ENCODE peak calls at places on chromosomes 5 and 9, in seven cellular contexts. One of them, this sample, is unnamed.
A peak's percentile ranks its signal among the peaks of the same experiment; 100 is the strongest.

GRCh38 chr5:150609843-150610584 is 30.4 kb upstream of the SYNPO start:
- DNase-seq in SK-N-SH: no peak
- DNase-seq in HepG2: peak; percentile 41
- DNase-seq in H1: no peak
- DNase-seq in HCT116: no peak
- DNase-seq in GM12878: no peak
- DNase-seq in K562: no peak
- DNase-seq in this sample: no peak

GRCh38 chr9:116494815-116495634 is 192.1 kb upstream of the TRIM32 start:
- DNase-seq in GM12878: no peak
- DNase-seq in HCT116: peak; percentile 35
- DNase-seq in K562: peak; percentile 41
- DNase-seq in HepG2: peak; percentile 26
- DNase-seq in SK-N-SH: no peak
- DNase-seq in H1: no peak
- DNase-seq in this sample: peak; percentile 68

GRCh38 chr9:1845421-1845820 is 169.7 kb upstream of the SMARCA2 start:
- DNase-seq in SK-N-SH: no peak
- DNase-seq in HCT116: no peak
- DNase-seq in H1: no peak
- DNase-seq in K562: no peak
- DNase-seq in HepG2: no peak
- DNase-seq in GM12878: no peak
- DNase-seq in this sample: no peak

GRCh38 chr9:120841930-120842684 is 615 bp downstream of the PSMD5 start:
- DNase-seq in HepG2: no peak
- DNase-seq in K562: no peak
- DNase-seq in SK-N-SH: no peak
- DNase-seq in HCT116: no peak
- DNase-seq in H1: no peak
- DNase-seq in GM12878: no peak
- DNase-seq in this sample: peak; percentile 37

GRCh38 chr9:87260171-87260570 is 237.5 kb upstream of the DAPK1 start:
- DNase-seq in HepG2: no peak
- DNase-seq in HCT116: no peak
- DNase-seq in K562: no peak
- DNase-seq in GM12878: no peak
- DNase-seq in H1: no peak
- DNase-seq in SK-N-SH: no peak
- DNase-seq in this sample: no peak

GRCh38 chr5:74575741-74576538 is 64.6 kb downstream of the ENC1 start:
- DNase-seq in K562: no peak
- DNase-seq in SK-N-SH: no peak
- DNase-seq in HCT116: no peak
- DNase-seq in HepG2: no peak
- DNase-seq in GM12878: no peak
- DNase-seq in H1: no peak
- DNase-seq in this sample: no peak

GRCh38 chr5:80711938-80712337 is 57.2 kb upstream of the DHFR start:
- DNase-seq in HCT116: peak; percentile 19
- DNase-seq in HepG2: peak; percentile 44
- DNase-seq in SK-N-SH: peak; percentile 58
- DNase-seq in H1: no peak
- DNase-seq in GM12878: no peak
- DNase-seq in K562: peak; percentile 15
- DNase-seq in this sample: peak; percentile 14

GRCh38 chr5:98157368-98157767 is 616.1 kb upstream of the RGMB start:
- DNase-seq in SK-N-SH: no peak
- DNase-seq in HCT116: no peak
- DNase-seq in H1: no peak
- DNase-seq in HepG2: no peak
- DNase-seq in K562: no peak
- DNase-seq in GM12878: no peak
- DNase-seq in this sample: no peak

GRCh38 chr9:124834586-124834985 is 18.7 kb upstream of the WDR38 start:
- DNase-seq in K562: peak; percentile 6
- DNase-seq in H1: no peak
- DNase-seq in GM12878: no peak
- DNase-seq in SK-N-SH: peak; percentile 36
- DNase-seq in HepG2: no peak
- DNase-seq in HCT116: peak; percentile 84
- DNase-seq in this sample: no peak

GRCh38 chr5:25458628-25459027 is 813.9 kb upstream of the CDH10 start:
- DNase-seq in HCT116: no peak
- DNase-seq in HepG2: no peak
- DNase-seq in H1: no peak
- DNase-seq in K562: no peak
- DNase-seq in GM12878: no peak
- DNase-seq in SK-N-SH: no peak
- DNase-seq in this sample: no peak

GRCh38 chr5:171622010-171622409 is 163.6 kb upstream of the SMIM23 start:
- DNase-seq in H1: no peak
- DNase-seq in HepG2: no peak
- DNase-seq in K562: no peak
- DNase-seq in GM12878: no peak
- DNase-seq in HCT116: no peak
- DNase-seq in SK-N-SH: peak; percentile 57
- DNase-seq in this sample: peak; percentile 52

GRCh38 chr9:114902773-114903589 is 27.4 kb downstream of the TNFSF8 start:
- DNase-seq in GM12878: no peak
- DNase-seq in HepG2: no peak
- DNase-seq in H1: no peak
- DNase-seq in HCT116: no peak
- DNase-seq in K562: no peak
- DNase-seq in SK-N-SH: no peak
- DNase-seq in this sample: no peak

DNA sequence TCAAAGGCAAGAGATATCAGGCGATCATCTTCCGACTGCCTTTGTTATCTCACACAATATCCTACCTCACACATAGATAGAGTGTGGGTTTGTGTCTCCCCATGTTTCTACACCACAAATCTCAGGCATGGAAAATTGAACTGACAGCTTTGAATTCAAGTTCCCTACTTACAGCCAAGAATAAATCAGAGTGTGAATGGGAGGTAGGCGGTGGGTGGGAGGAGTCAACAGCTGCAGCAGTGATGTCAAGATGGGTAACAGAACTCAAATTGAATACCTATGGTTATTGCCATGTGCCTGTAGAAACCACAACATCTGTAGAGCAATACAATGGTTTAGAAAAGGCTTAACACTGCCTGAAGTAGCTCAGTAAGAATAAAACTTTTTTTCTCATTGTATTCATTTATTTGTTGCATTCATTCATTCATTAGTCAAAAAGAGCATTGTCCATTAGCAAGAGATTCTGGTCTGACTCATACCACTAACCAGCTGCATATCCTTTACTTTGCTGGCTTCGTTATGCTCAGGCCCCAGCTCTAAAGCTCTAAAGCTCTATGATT is 108.1 kb upstream of the DMAC1 start:
- DNase-seq in HCT116: no peak
- DNase-seq in SK-N-SH: no peak
- DNase-seq in K562: no peak
- DNase-seq in HepG2: no peak
- DNase-seq in H1: no peak
- DNase-seq in GM12878: no peak
- DNase-seq in this sample: no peak
- TF ChIP-seq JUND in HCT116: no peak
- TF ChIP-seq JUND in SK-N-SH: no peak
- TF ChIP-seq JUND in K562: no peak
- TF ChIP-seq JUND in HepG2: no peak
- TF ChIP-seq JUND in H1: no peak
- TF ChIP-seq JUND in GM12878: no peak
- TF ChIP-seq JUND in this sample: no peak

DNA sequence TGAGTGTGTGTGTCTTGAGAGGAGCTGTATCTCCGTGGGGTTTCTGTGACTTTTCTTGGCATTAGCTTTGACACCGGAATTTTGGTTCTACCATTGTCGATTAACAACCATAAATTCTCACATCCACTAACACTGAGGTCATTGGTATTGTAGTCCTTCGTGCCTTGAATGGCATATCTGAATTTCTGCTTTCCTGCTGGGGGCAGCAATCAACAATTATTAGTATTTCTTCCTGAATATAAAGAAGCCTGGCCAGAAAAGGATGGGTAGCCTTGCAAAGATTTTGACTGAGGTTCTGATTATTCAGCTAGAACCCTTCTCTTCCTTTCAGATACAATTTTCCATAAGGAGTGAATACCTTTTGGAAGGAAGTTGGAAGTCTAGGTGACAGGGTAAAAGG is 33.5 kb upstream of the SHOC1 start:
- DNase-seq in K562: no peak
- DNase-seq in HepG2: no peak
- DNase-seq in H1: no peak
- DNase-seq in SK-N-SH: no peak
- DNase-seq in GM12878: no peak
- DNase-seq in HCT116: no peak
- DNase-seq in this sample: peak; percentile 58
- TF ChIP-seq JUND in K562: no peak
- TF ChIP-seq JUND in HepG2: no peak
- TF ChIP-seq JUND in H1: no peak
- TF ChIP-seq JUND in SK-N-SH: no peak
- TF ChIP-seq JUND in GM12878: no peak
- TF ChIP-seq JUND in HCT116: no peak
- TF ChIP-seq JUND in this sample: no peak

DNA sequence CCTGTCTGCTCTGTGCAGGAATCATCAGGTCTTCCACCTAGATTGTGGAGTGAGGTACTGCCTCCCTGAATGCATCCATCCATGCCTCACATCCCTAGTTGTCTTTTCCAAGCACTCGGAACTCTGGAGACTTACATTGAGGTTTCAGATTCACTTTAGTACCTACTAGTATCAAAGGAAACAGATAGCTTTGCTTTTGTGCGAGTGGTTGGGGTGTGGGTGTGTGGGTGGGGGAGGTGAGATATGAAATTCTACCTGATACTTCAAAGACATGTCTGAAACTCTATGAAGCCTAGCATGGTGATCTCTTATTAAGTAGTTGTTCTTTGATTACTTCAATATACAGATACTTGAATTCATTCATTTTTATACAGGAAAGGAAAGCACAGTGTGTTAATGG is 64.4 kb downstream of the MCCC2 start:
- DNase-seq in K562: no peak
- DNase-seq in SK-N-SH: no peak
- DNase-seq in HCT116: no peak
- DNase-seq in HepG2: no peak
- DNase-seq in GM12878: no peak
- DNase-seq in H1: no peak
- DNase-seq in this sample: no peak
- TF ChIP-seq JUND in K562: no peak
- TF ChIP-seq JUND in SK-N-SH: no peak
- TF ChIP-seq JUND in HCT116: no peak
- TF ChIP-seq JUND in HepG2: no peak
- TF ChIP-seq JUND in GM12878: no peak
- TF ChIP-seq JUND in H1: no peak
- TF ChIP-seq JUND in this sample: no peak

GRCh38 chr9:111599092-111599947 is at the start of gene PTGR1:
- DNase-seq in H1: peak; percentile 29
- DNase-seq in HepG2: peak; percentile 35
- DNase-seq in GM12878: no peak
- DNase-seq in HCT116: peak; percentile 81
- DNase-seq in K562: no peak
- DNase-seq in SK-N-SH: peak; percentile 82
- DNase-seq in this sample: peak; percentile 92
- TF ChIP-seq JUND in H1: no peak
- TF ChIP-seq JUND in HepG2: no peak
- TF ChIP-seq JUND in GM12878: no peak
- TF ChIP-seq JUND in HCT116: no peak
- TF ChIP-seq JUND in K562: no peak
- TF ChIP-seq JUND in SK-N-SH: no peak
- TF ChIP-seq JUND in this sample: no peak

DNA sequence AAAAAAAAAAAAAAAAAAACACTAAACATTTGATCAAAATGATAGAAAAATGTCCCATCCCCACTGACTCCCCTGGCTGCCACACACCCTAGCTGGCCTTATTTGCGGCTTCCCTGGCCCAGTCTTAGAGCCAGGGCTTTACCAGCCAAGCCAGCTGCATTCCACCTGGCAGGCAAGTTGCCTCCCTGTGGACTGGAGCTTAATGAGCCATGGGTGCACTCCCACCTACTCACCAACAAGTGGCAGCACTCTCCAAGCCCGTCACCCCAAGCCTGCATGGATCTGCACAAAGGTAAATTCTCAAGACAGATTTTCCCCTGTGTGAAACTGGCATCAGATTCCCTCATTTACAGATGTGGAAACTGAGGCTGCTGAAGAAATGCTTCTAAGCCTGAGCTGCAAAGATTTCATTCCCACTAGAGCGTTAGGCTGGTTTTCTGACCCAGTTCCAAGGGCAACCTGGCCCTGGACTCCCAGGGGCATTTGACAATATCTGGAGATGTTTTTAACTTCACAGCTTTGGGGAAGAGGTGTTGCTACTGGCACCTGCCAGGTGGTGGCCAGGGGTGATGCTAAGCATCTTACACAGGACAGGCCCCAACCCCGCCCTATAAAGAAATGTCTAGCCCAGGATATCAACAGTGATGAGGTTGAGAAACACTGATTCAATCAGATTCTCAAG is 21.9 kb upstream of the VDAC1 start:
- DNase-seq in HepG2: peak; percentile 75
- DNase-seq in SK-N-SH: peak; percentile 80
- DNase-seq in H1: peak; percentile 67
- DNase-seq in HCT116: peak; percentile 56
- DNase-seq in K562: peak; percentile 73
- DNase-seq in GM12878: no peak
- DNase-seq in this sample: peak; percentile 91
- TF ChIP-seq JUND in HepG2: no peak
- TF ChIP-seq JUND in SK-N-SH: no peak
- TF ChIP-seq JUND in H1: no peak
- TF ChIP-seq JUND in HCT116: no peak
- TF ChIP-seq JUND in K562: peak; percentile 33
- TF ChIP-seq JUND in GM12878: no peak
- TF ChIP-seq JUND in this sample: no peak